ENCODE peak calls at places on chromosome 14, in four cellular contexts. Q is NCI-H226, U is AG04450, V is HTR-8/SVneo. T is an unnamed sample.

GRCh38 chr14:85122690-85123089 is 407.3 kb upstream of the FLRT2 start:
- DNase-seq in V (no peak), U (peak; percentile 21), Q (no peak), T (no peak)

GRCh38 chr14:71181215-71182003 is 274.1 kb downstream of the PCNX1 start:
- DNase-seq in Q (no peak), V (no peak), U (no peak), T (no peak)

GRCh38 chr14:69615471-69616407 is 4.3 kb downstream of the SUSD6 start:
- DNase-seq in U (peak; percentile 45), Q (peak; percentile 79), V (no peak), T (peak; percentile 58)

GRCh38 chr14:99382781-99383456 is 97.7 kb downstream of the SETD3 start:
- DNase-seq in U (peak; percentile 21), Q (no peak), V (peak; percentile 72), T (no peak)

GRCh38 chr14:85529803-85530574 is at the start of gene FLRT2:
- DNase-seq in U (no peak), V (peak; percentile 14), Q (peak; percentile 78), T (no peak)

GRCh38 chr14:104650057-104650980 is 39.1 kb upstream of the INF2 start:
- DNase-seq in Q (peak; percentile 24), U (no peak), V (peak; percentile 85), T (peak; percentile 85)

GRCh38 chr14:102323102-102323501 is 3.6 kb downstream of the ZNF839 start:
- DNase-seq in U (peak; percentile 57), Q (peak; percentile 63), V (peak; percentile 57), T (no peak)

GRCh38 chr14:100691395-100692025 is 35.2 kb upstream of the DLK1 start:
- DNase-seq in U (no peak), V (no peak), Q (no peak), T (no peak)

GRCh38 chr14:34713681-34714319 is 593 bp downstream of the CFL2 start:
- DNase-seq in V (no peak), U (no peak), Q (no peak), T (peak; percentile 7)

GRCh38 chr14:59754256-59754655 is 116.3 kb downstream of the RTN1 start:
- DNase-seq in V (no peak), Q (no peak), U (no peak), T (no peak)

GRCh38 chr14:53758141-53758540 is 198.5 kb downstream of the BMP4 start:
- DNase-seq in U (no peak), Q (no peak), V (no peak), T (no peak)

GRCh38 chr14:97777622-97778021 is 980.4 kb downstream of the VRK1 start:
- DNase-seq in Q (no peak), U (no peak), V (no peak), T (no peak)

GRCh38 chr14:72253503-72253902 is 321.3 kb downstream of the RGS6 start:
- DNase-seq in Q (no peak), U (no peak), V (no peak), T (no peak)

GRCh38 chr14:91418387-91419043 is 895 bp upstream of the CCDC88C start:
- DNase-seq in V (peak; percentile 45), U (no peak), Q (peak; percentile 29), T (peak; percentile 85)

GRCh38 chr14:76257111-76257803 is 105.5 kb downstream of the GPATCH2L start:
- DNase-seq in U (no peak), V (no peak), Q (no peak), T (no peak)

GRCh38 chr14:101037021-101037817 is 133.7 kb upstream of the RTL1 start:
- DNase-seq in U (no peak), Q (no peak), V (no peak), T (no peak)

GRCh38 chr14:67636361-67636919 is 16.7 kb downstream of the ARG2 start:
- DNase-seq in U (no peak), V (no peak), Q (no peak), T (no peak)

GRCh38 chr14:104509673-104510072 is 69.9 kb upstream of the C14orf180 start:
- DNase-seq in Q (no peak), U (no peak), V (no peak), T (no peak)

GRCh38 chr14:94021001-94021400 is 5.1 kb upstream of the OTUB2 start:
- DNase-seq in U (no peak), V (no peak), Q (no peak), T (no peak)

GRCh38 chr14:64196668-64197411 is 97.3 kb downstream of the ESR2 start:
- DNase-seq in V (peak; percentile 51), Q (no peak), U (peak; percentile 11), T (peak; percentile 28)

GRCh38 chr14:81313775-81314429 is 86.2 kb downstream of the STON2 start:
- DNase-seq in U (no peak), V (no peak), Q (peak; percentile 42), T (no peak)

GRCh38 chr14:35814371-35815005 is 5.4 kb upstream of the RALGAPA1 start:
- DNase-seq in V (no peak), U (no peak), Q (peak; percentile 20), T (peak; percentile 71)

GRCh38 chr14:68510951-68511726 is 281.7 kb downstream of the ZFP36L1 start:
- DNase-seq in V (no peak), U (no peak), Q (no peak), T (no peak)

T was measured in memory B cell.